ENCODE peak calls at places on chromosomes 3 and 15, in four cellular contexts. One of them, this sample, is unnamed.

GRCh38 chr3:113070226-113071220 is 79.7 kb downstream of the GTPBP8 start:
- DNase-seq in fibroblast of mammary gland: peak
- DNase-seq in AG10803: peak
- DNase-seq in fibroblast of the aortic adventitia: peak
- DNase-seq in this sample: no peak

GRCh38 chr3:160434071-160434470 is 15.5 kb downstream of the TRIM59 start:
- DNase-seq in fibroblast of the aortic adventitia: peak
- DNase-seq in AG10803: peak
- DNase-seq in fibroblast of mammary gland: peak
- DNase-seq in this sample: no peak

GRCh38 chr15:66603301-66604179 is 37.7 kb upstream of the LCTL start:
- DNase-seq in fibroblast of the aortic adventitia: peak
- DNase-seq in fibroblast of mammary gland: peak
- DNase-seq in AG10803: peak
- DNase-seq in this sample: peak

GRCh38 chr15:31079519-31079918 is 22.0 kb downstream of the TRPM1 start:
- DNase-seq in AG10803: peak
- DNase-seq in fibroblast of mammary gland: no peak
- DNase-seq in fibroblast of the aortic adventitia: peak
- DNase-seq in this sample: no peak

GRCh38 chr3:157152930-157153329 is 7.0 kb downstream of the CCNL1 start:
- DNase-seq in AG10803: no peak
- DNase-seq in fibroblast of mammary gland: no peak
- DNase-seq in fibroblast of the aortic adventitia: no peak
- DNase-seq in this sample: no peak

GRCh38 chr3:69948246-69948862 is 51.2 kb upstream of the SAMMSON start:
- DNase-seq in fibroblast of the aortic adventitia: peak
- DNase-seq in fibroblast of mammary gland: peak
- DNase-seq in AG10803: peak
- DNase-seq in this sample: no peak

GRCh38 chr3:123298903-123299302 is 97.2 kb downstream of the SEC22A start:
- DNase-seq in AG10803: peak
- DNase-seq in fibroblast of mammary gland: peak
- DNase-seq in fibroblast of the aortic adventitia: peak
- DNase-seq in this sample: no peak

GRCh38 chr3:111695584-111696213 is 100.6 kb upstream of the ZBED2 start:
- DNase-seq in AG10803: peak
- DNase-seq in fibroblast of mammary gland: peak
- DNase-seq in fibroblast of the aortic adventitia: peak
- DNase-seq in this sample: no peak

GRCh38 chr3:6540981-6541380 is 319.9 kb upstream of the GRM7 start:
- DNase-seq in AG10803: no peak
- DNase-seq in fibroblast of the aortic adventitia: no peak
- DNase-seq in fibroblast of mammary gland: no peak
- DNase-seq in this sample: no peak

GRCh38 chr15:62509395-62509973 is 344.4 kb upstream of the C2CD4B start:
- DNase-seq in fibroblast of mammary gland: no peak
- DNase-seq in fibroblast of the aortic adventitia: no peak
- DNase-seq in AG10803: no peak
- DNase-seq in this sample: no peak

GRCh38 chr3:32111560-32111959 is 5.1 kb downstream of the GPD1L start:
- DNase-seq in fibroblast of the aortic adventitia: no peak
- DNase-seq in fibroblast of mammary gland: no peak
- DNase-seq in AG10803: no peak
- DNase-seq in this sample: no peak

GRCh38 chr3:17811633-17812032 is 69.2 kb upstream of the TBC1D5 start:
- DNase-seq in fibroblast of the aortic adventitia: no peak
- DNase-seq in AG10803: no peak
- DNase-seq in fibroblast of mammary gland: no peak
- DNase-seq in this sample: no peak

GRCh38 chr3:15220056-15220455 is 14.0 kb downstream of the CAPN7 start:
- DNase-seq in fibroblast of the aortic adventitia: no peak
- DNase-seq in AG10803: no peak
- DNase-seq in fibroblast of mammary gland: no peak
- DNase-seq in this sample: no peak

DNA sequence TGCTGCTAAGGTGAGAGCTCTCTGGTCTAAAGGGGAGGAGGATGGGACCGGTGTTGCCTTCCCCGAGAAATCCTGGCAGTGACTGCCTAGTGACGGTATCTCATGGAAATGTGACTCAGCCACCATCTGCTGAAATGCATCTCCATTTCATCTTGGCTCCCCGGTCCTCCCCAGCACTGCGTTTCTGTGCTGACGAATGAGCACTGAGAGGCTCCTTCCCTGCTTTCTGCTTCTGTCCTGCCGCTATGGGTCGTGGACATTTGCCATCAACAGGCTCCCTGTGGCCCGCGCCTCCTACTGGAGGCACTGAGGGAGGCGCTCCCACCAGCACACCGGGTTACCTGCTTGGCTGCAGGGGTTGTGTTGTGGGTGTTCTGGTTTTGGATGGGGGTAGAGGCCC is 13.5 kb upstream of the SEC13 start:
- DNase-seq in fibroblast of the aortic adventitia: peak
- DNase-seq in fibroblast of mammary gland: peak
- DNase-seq in AG10803: peak
- DNase-seq in this sample: no peak
- TF ChIP-seq CTCF in fibroblast of the aortic adventitia: peak
- TF ChIP-seq CTCF in fibroblast of mammary gland: peak
- TF ChIP-seq CTCF in AG10803: peak
- TF ChIP-seq CTCF in this sample: peak

GRCh38 chr15:36506733-36507356 is 72.6 kb upstream of the CDIN1 start:
- DNase-seq in AG10803: no peak
- DNase-seq in fibroblast of the aortic adventitia: no peak
- DNase-seq in fibroblast of mammary gland: no peak
- DNase-seq in this sample: no peak
- TF ChIP-seq CTCF in AG10803: no peak
- TF ChIP-seq CTCF in fibroblast of the aortic adventitia: no peak
- TF ChIP-seq CTCF in fibroblast of mammary gland: no peak
- TF ChIP-seq CTCF in this sample: no peak

DNA sequence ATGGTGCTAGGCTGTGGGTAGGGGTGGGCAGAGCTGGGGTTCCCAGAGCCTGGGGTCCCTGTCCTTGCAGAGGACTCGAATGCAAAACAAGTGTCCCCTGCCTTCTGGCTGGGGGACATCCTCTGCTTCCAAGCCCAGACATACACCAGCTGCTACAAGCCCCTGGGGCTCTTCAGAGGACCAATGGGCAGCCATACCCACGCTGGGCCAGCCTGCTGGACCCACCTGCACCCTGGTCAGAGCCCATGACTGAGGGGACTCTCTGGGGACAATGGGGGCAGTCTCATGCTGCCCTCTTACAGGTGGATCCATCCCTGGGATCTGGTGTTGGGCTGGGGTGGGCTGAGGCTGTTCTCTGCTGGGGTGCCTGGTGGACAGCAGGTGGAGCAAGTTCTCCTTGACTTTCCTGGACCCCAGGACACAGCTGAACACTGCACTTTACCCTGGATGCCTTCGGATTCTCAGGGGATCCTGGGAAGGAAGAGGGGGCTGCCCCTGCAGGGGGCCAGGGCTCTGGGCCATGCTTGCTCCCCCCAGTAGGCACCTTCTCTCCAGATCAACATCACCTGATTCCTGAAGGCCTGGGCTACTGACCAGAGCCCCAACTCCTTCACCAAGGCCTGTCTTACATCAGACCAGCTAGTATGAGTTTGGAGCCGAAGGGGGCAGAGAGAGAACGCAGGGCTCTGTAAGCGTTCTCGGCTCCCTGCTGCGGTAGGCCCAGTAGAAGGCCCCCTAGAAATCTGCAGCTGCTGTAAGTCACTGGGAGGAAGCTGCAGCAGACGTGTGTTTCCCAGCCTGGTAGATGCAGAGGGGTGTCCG is 7.2 kb upstream of the COMMD4 start:
- DNase-seq in fibroblast of mammary gland: no peak
- DNase-seq in AG10803: no peak
- DNase-seq in fibroblast of the aortic adventitia: no peak
- DNase-seq in this sample: no peak
- TF ChIP-seq CTCF in fibroblast of mammary gland: no peak
- TF ChIP-seq CTCF in AG10803: no peak
- TF ChIP-seq CTCF in fibroblast of the aortic adventitia: no peak
- TF ChIP-seq CTCF in this sample: no peak

DNA sequence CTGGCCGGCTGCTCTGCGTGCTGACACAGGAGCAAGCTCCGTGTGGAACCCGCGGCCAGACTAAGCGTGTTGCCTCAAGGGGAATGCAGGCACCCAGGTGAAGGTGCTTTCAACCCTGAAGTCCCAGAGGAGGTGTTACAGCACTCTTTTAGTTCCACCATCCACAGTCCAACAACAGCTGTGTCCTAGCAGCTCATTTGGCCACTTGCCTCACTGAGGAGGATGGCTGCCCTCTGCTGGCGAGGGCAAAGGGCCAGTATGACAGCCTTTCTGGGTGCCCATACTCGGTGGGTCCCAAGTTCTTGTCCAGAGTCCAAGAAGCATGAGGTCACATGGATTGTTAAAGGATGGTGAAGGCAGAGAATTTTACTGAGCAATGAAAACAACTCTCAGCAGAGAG is 87.8 kb downstream of the C3orf85 start:
- DNase-seq in fibroblast of mammary gland: no peak
- DNase-seq in AG10803: no peak
- DNase-seq in fibroblast of the aortic adventitia: no peak
- DNase-seq in this sample: no peak
- TF ChIP-seq CTCF in fibroblast of mammary gland: no peak
- TF ChIP-seq CTCF in AG10803: no peak
- TF ChIP-seq CTCF in fibroblast of the aortic adventitia: no peak
- TF ChIP-seq CTCF in this sample: peak

DNA sequence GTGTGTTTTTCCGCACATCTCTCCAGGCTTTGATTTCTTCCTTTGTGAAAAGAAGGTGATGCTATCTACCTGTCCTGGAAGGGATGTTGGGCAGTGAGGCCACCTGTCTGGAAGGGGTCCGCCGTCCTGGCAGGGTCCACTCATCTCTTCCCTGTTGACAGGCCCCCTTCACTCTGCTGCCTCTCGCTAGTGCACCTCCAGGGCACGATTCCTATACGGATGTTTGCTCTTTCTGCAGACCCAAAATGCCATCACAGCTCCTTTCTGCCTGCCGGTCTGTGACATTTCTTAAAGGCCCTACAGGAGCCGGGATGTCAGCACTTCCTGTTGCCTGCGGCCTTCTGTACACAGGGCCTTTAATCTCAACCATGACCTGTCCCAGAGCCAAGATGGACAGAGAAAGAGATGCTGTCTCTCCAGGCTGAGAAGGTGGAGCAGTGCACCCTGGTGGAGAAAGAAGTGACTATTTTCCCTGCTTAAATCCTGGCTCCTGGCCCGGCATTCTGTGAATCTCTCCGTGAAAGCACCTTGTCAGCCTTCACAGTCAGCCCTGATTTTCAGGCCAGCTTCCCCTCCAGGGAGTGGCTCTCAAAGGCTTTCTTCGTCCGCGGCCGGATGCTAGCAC is 7.4 kb downstream of the FAM3D start:
- DNase-seq in fibroblast of the aortic adventitia: peak
- DNase-seq in fibroblast of mammary gland: peak
- DNase-seq in AG10803: peak
- DNase-seq in this sample: no peak
- TF ChIP-seq CTCF in fibroblast of the aortic adventitia: peak
- TF ChIP-seq CTCF in fibroblast of mammary gland: peak
- TF ChIP-seq CTCF in AG10803: peak
- TF ChIP-seq CTCF in this sample: peak

GRCh38 chr15:49215768-49216739 is 46.0 kb downstream of the GALK2 start:
- DNase-seq in fibroblast of the aortic adventitia: no peak
- DNase-seq in AG10803: no peak
- DNase-seq in fibroblast of mammary gland: no peak
- DNase-seq in this sample: no peak
- TF ChIP-seq CTCF in fibroblast of the aortic adventitia: no peak
- TF ChIP-seq CTCF in AG10803: no peak
- TF ChIP-seq CTCF in fibroblast of mammary gland: no peak
- TF ChIP-seq CTCF in this sample: no peak

DNA sequence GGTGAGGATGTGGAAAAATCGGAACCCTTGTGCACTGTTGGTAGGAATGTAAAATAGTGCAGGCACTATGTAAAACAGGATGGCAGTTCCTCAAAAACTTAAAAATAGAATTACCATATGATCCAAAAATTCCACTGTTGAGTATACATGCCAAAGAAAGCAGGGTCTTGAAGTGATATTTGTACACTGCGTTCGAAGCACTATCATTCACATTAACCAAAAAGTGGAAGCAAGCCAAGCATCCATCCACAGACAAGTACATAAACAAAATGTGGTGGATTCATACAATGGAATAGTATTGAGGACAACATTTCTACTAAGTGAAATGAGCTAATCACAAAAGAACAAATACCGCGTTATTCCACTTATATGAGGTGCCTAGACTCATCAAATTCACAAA is 200.6 kb downstream of the TJP1 start:
- DNase-seq in fibroblast of the aortic adventitia: peak
- DNase-seq in fibroblast of mammary gland: no peak
- DNase-seq in AG10803: no peak
- DNase-seq in this sample: no peak
- TF ChIP-seq CTCF in fibroblast of the aortic adventitia: no peak
- TF ChIP-seq CTCF in fibroblast of mammary gland: no peak
- TF ChIP-seq CTCF in AG10803: no peak
- TF ChIP-seq CTCF in this sample: no peak

GRCh38 chr3:102290241-102290640 is 144.6 kb upstream of the ZPLD1 start:
- DNase-seq in fibroblast of the aortic adventitia: no peak
- DNase-seq in AG10803: no peak
- DNase-seq in fibroblast of mammary gland: no peak
- DNase-seq in this sample: no peak
- TF ChIP-seq CTCF in fibroblast of the aortic adventitia: no peak
- TF ChIP-seq CTCF in AG10803: no peak
- TF ChIP-seq CTCF in fibroblast of mammary gland: no peak
- TF ChIP-seq CTCF in this sample: no peak

DNA sequence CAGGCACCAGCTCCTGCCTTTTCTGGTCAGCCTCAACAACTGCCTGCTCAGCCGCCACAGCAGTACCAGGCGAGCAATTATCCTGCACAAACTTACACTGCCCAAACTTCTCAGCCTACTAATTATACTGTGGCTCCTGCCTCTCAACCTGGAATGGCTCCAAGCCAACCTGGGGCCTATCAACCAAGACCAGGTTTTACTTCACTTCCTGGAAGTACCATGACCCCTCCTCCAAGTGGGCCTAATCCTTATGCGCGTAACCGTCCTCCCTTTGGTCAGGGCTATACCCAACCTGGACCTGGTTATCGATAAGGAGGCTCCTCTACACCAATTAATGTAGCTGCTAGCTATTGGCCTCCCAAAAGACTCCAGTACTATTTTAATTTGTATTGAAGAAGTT is 38.9 kb downstream of the TFG start:
- DNase-seq in fibroblast of mammary gland: no peak
- DNase-seq in AG10803: no peak
- DNase-seq in fibroblast of the aortic adventitia: no peak
- DNase-seq in this sample: no peak
- TF ChIP-seq CTCF in fibroblast of mammary gland: no peak
- TF ChIP-seq CTCF in AG10803: no peak
- TF ChIP-seq CTCF in fibroblast of the aortic adventitia: no peak
- TF ChIP-seq CTCF in this sample: no peak

This sample was measured in progenitor cell of endocrine pancreas.